ENCODE peak calls at places on chromosome 9, in ten cellular contexts. U, G, F, K, Z, C, X, J, A and B are unnamed samples.
A peak's percentile ranks its signal among the peaks of the same experiment; 100 is the strongest.

GRCh38 chr9:123399803-123400378 is 43.9 kb downstream of the CRB2 start:
- DNase-seq in C (peak; percentile 73), Z (no peak), J (no peak), F (no peak), X (no peak), K (no peak), G (no peak), U (peak; percentile 61), A (no peak), B (no peak)

GRCh38 chr9:135499326-135500070 is 984 bp upstream of the MRPS2 start:
- DNase-seq in U (peak; percentile 90), C (peak; percentile 91), X (no peak), G (peak; percentile 58), J (peak; percentile 81), K (peak; percentile 88), F (peak; percentile 79), Z (peak; percentile 97), A (peak; percentile 89), B (peak; percentile 93)

GRCh38 chr9:116594552-116594951 is 92.6 kb upstream of the TRIM32 start:
- DNase-seq in G (no peak), X (peak; percentile 73), J (no peak), F (no peak), U (no peak), Z (no peak), A (peak; percentile 10), K (peak; percentile 73), C (no peak), B (no peak)

GRCh38 chr9:136014147-136014927 is 53.2 kb upstream of the UBAC1 start:
- DNase-seq in Z (peak; percentile 1), U (no peak), X (no peak), G (no peak), K (no peak), C (no peak), F (no peak), A (no peak), J (no peak), B (no peak)

GRCh38 chr9:95089257-95089873 is 228.1 kb downstream of the FANCC start:
- DNase-seq in J (no peak), F (no peak), Z (no peak), C (no peak), G (no peak), U (no peak), X (no peak), K (peak; percentile 42), A (no peak), B (no peak)

GRCh38 chr9:70452365-70452764 is 37.9 kb upstream of the KLF9 start:
- DNase-seq in J (no peak), F (no peak), A (no peak), U (no peak), G (no peak), X (no peak), Z (no peak), K (no peak), C (no peak), B (no peak)

GRCh38 chr9:122394265-122395242 is 23.7 kb downstream of the PTGS1 start:
- DNase-seq in J (no peak), C (no peak), G (no peak), F (no peak), X (no peak), A (no peak), Z (no peak), U (no peak), K (peak; percentile 79), B (no peak)

GRCh38 chr9:73023025-73023541 is 70.2 kb upstream of the ALDH1A1 start:
- DNase-seq in X (peak; percentile 29), G (no peak), A (peak; percentile 77), K (peak; percentile 75), U (peak; percentile 14), C (peak; percentile 53), J (peak; percentile 52), F (peak; percentile 81), Z (peak; percentile 9), B (peak; percentile 12)

GRCh38 chr9:119453490-119453911 is 84.3 kb upstream of the BRINP1 start:
- DNase-seq in A (no peak), Z (no peak), J (no peak), K (peak; percentile 14), F (no peak), X (no peak), C (no peak), G (no peak), U (no peak), B (no peak)

GRCh38 chr9:78909566-78909965 is 612.6 kb downstream of the PSAT1 start:
- DNase-seq in X (no peak), G (no peak), A (no peak), U (no peak), C (no peak), Z (no peak), K (peak; percentile 46), J (no peak), F (no peak), B (no peak)

GRCh38 chr9:132520612-132521011 is 61.8 kb upstream of the BARHL1 start:
- DNase-seq in F (no peak), C (no peak), K (no peak), X (no peak), A (no peak), Z (no peak), U (no peak), J (no peak), G (no peak), B (no peak)